ENCODE peak calls at places on chromosome 22, in nine cellular contexts. L is HTR-8/SVneo; U is mucosa of gallbladder; D is hypothalamus; O is NCI-H1092; J is NCI-H748 treated with DMSO at 0.1 percent for 48 hours; F is NCI-H460; H is naive thymus-derived CD4-positive, alpha-beta T cell; C is NCI-H345. R is an unnamed sample.

GRCh38 chr22:36757608-36758220 is 18.2 kb downstream of the IFT27 start:
- DNase-seq in C (peak), U (peak), O (peak), D (peak), L (peak), H (peak), J (peak), F (peak), R (peak)

GRCh38 chr22:31346733-31347250 is 646 bp upstream of the PATZ1 start:
- DNase-seq in D (peak), L (peak), F (peak), J (peak), H (peak), O (peak), C (peak), U (peak), R (peak)

GRCh38 chr22:43862074-43862881 is at the start of gene SULT4A1:
- DNase-seq in O (no peak), C (peak), J (peak), U (no peak), D (peak), H (no peak), L (no peak), F (no peak), R (no peak)

GRCh38 chr22:23786261-23786710 is 480 bp upstream of the SMARCB1 start:
- DNase-seq in D (no peak), C (no peak), O (no peak), H (peak), L (no peak), J (no peak), U (no peak), F (no peak), R (no peak)

GRCh38 chr22:49281467-49282340 is 546.0 kb downstream of the BRD1 start:
- DNase-seq in O (no peak), U (no peak), D (no peak), C (no peak), L (no peak), F (no peak), H (no peak), J (no peak), R (no peak)

GRCh38 chr22:34508797-34509196 is 557.2 kb upstream of the ISX start:
- DNase-seq in L (no peak), J (no peak), D (no peak), U (no peak), O (no peak), H (no peak), C (no peak), F (no peak), R (no peak)

GRCh38 chr22:22446527-22446926 is 62.0 kb downstream of the ZNF280B start:
- DNase-seq in J (no peak), H (no peak), O (no peak), L (no peak), F (no peak), C (no peak), D (no peak), U (no peak), R (no peak)

GRCh38 chr22:42438293-42438650 is 6.1 kb upstream of the NFAM1 start:
- DNase-seq in O (no peak), U (no peak), L (no peak), J (no peak), C (no peak), H (no peak), F (no peak), D (no peak), R (no peak)

GRCh38 chr22:38700271-38700788 is 413 bp downstream of the JOSD1 start:
- DNase-seq in U (peak), D (no peak), L (no peak), H (peak), J (peak), O (peak), C (no peak), F (peak), R (peak)

GRCh38 chr22:45090364-45090960 is 73.3 kb upstream of the NUP50 start:
- DNase-seq in J (no peak), H (no peak), F (no peak), O (no peak), D (no peak), U (no peak), C (no peak), L (no peak), R (no peak)

R was measured in right cardiac atrium.